ENCODE peak calls at places on chromosomes 1 and 21, in six cellular contexts. Y is A549, Q is heart left ventricle, E is endodermal cell, K is AG04450, P is MM.1S. F is an unnamed sample.

GRCh38 chr1:18900303-18900841 is 2.0 kb downstream of the ALDH4A1 start:
- DNase-seq in P (no peak), K (no peak), Q (no peak), E (no peak), Y (no peak), F (no peak)

GRCh38 chr1:246961939-246962373 is 30.2 kb upstream of the AHCTF1 start:
- DNase-seq in P (no peak), K (no peak), Y (no peak), E (no peak), Q (peak; percentile 36), F (no peak)

GRCh38 chr1:114154146-114154962 is 685 bp upstream of the SYT6 start:
- DNase-seq in Y (no peak), Q (no peak), P (no peak), E (peak; percentile 87), K (no peak), F (no peak)

GRCh38 chr21:22711636-22712035 is 1713.4 kb downstream of the NCAM2 start:
- DNase-seq in P (no peak), Y (no peak), K (no peak), Q (no peak), E (no peak), F (no peak)

GRCh38 chr1:205317311-205317917 is 4.1 kb downstream of the NUAK2 start:
- DNase-seq in P (no peak), E (no peak), K (no peak), Q (peak; percentile 87), Y (no peak), F (peak; percentile 95)

GRCh38 chr21:31872072-31872451 is 758 bp upstream of the HUNK start:
- DNase-seq in K (no peak), Q (no peak), P (no peak), E (no peak), Y (no peak), F (no peak)

GRCh38 chr1:34977858-34978257 is 7.3 kb downstream of the TMEM35B start:
- DNase-seq in P (no peak), E (no peak), K (no peak), Q (no peak), Y (no peak), F (no peak)

GRCh38 chr1:6969106-6969505 is 183.9 kb downstream of the CAMTA1 start:
- DNase-seq in Y (no peak), Q (no peak), P (no peak), E (no peak), K (no peak), F (no peak)

GRCh38 chr1:222454782-222455181 is 93.1 kb downstream of the HHIPL2 start:
- DNase-seq in Q (peak; percentile 46), Y (no peak), E (peak; percentile 61), P (no peak), K (no peak), F (no peak)

GRCh38 chr1:109863699-109864062 is 47.0 kb upstream of the CSF1 start:
- DNase-seq in Q (no peak), K (no peak), Y (no peak), E (no peak), P (no peak), F (no peak)

GRCh38 chr21:32281531-32281930 is 2.7 kb upstream of the MIS18A start:
- DNase-seq in P (no peak), Q (no peak), K (no peak), E (no peak), Y (no peak), F (no peak)

GRCh38 chr21:41168391-41169257 is 664 bp downstream of the BACE2 start:
- DNase-seq in E (peak; percentile 81), P (peak; percentile 27), Y (peak; percentile 7), Q (peak; percentile 59), K (no peak), F (peak; percentile 54)

GRCh38 chr21:9758888-9759287 is 762.5 kb upstream of the TPTE start:
- DNase-seq in E (no peak), Q (no peak), Y (no peak), K (no peak), P (no peak), F (no peak)

GRCh38 chr21:9755611-9756010 is 765.8 kb upstream of the TPTE start:
- DNase-seq in P (no peak), Q (no peak), Y (no peak), K (no peak), E (no peak), F (no peak)

GRCh38 chr21:9753943-9754342 is 767.4 kb upstream of the TPTE start:
- DNase-seq in E (no peak), P (no peak), K (no peak), Q (no peak), Y (no peak), F (no peak)

GRCh38 chr21:9758141-9758540 is 763.2 kb upstream of the TPTE start:
- DNase-seq in E (no peak), K (no peak), Y (no peak), P (no peak), Q (no peak), F (no peak)

DNA sequence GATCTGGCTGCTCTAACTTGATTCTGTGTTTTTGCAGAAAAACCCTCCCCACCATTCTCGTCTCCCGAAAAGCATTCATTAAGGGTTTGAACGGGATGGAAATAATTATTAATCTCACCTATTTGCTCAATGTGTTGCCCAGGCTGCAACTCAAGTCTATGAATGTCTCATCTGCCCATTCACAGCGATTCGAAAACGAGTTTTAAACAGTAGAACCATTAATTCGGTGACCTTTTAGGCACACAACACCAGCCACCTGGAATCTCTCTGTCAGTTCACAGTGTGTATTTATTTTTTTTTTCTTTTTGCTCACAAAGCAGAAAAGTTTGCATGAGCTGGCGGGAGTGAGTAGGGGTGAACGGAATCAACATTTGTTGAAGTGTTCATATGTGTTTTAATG is 764.7 kb upstream of the TPTE start:
- DNase-seq in Y (no peak), K (no peak), P (no peak), Q (no peak), E (no peak), F (no peak)
- H3K9me3 ChIP-seq in Y (no peaks in the 10 kb centered on the region), K (peaks cover 57% of the 10 kb centered on the region), P (no peaks in the 10 kb centered on the region), Q (peaks cover 18% of the 10 kb centered on the region), E (peaks cover 94% of the 10 kb centered on the region), F (no peaks in the 10 kb centered on the region)

GRCh38 chr1:119546641-119547040 is 39.6 kb downstream of the HSD3B1 start:
- DNase-seq in Y (no peak), P (no peak), E (no peak), K (no peak), Q (no peak), F (no peak)

GRCh38 chr1:119551218-119551617 is 44.2 kb downstream of the HSD3B1 start:
- DNase-seq in P (no peak), Y (no peak), E (no peak), K (no peak), Q (no peak), F (no peak)

GRCh38 chr1:119547805-119548204 is 40.8 kb downstream of the HSD3B1 start:
- DNase-seq in E (no peak), K (no peak), Y (no peak), P (no peak), Q (no peak), F (no peak)

GRCh38 chr1:119547306-119547705 is 40.3 kb downstream of the HSD3B1 start:
- DNase-seq in P (no peak), E (no peak), K (no peak), Q (no peak), Y (no peak), F (no peak)

DNA sequence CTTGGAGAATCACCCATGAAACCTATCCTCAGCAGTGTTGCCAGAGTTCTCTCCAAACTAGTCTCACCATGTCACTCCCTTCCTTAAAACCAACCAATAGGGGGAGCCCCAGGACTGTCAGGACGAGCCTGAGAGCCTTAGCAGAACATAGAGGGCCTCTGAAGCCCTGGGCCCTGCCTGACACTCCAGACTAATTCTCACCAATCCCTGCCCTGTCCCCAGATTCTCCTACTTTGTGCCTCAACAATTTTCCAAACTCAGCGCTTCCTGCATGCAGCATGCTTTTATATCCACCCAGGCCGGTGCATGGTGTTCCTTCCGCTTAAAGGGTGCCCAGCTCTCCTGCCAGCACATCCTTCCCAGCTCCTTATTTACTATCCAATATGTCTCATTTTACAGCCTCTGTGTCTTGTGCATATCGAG is 42.7 kb downstream of the HSD3B1 start:
- DNase-seq in K (peak; percentile 11), Y (peak; percentile 3), E (peak; percentile 87), P (peak; percentile 30), Q (no peak), F (peak; percentile 53)
- TF ChIP-seq CTCF in K (peak; percentile 65), Y (peak; percentile 26), E (peak; percentile 87), P (peak; percentile 37), Q (peak; percentile 49), F (peak; percentile 38)

GRCh38 chr1:154467768-154468102 is 34.3 kb upstream of the TDRD10 start:
- DNase-seq in Q (no peak), Y (no peak), E (no peak), P (no peak), K (no peak), F (no peak)

GRCh38 chr1:154465621-154466020 is 36.4 kb upstream of the TDRD10 start:
- DNase-seq in Q (no peak), P (no peak), E (no peak), K (no peak), Y (no peak), F (no peak)

GRCh38 chr1:154468480-154469240 is 33.4 kb upstream of the TDRD10 start:
- DNase-seq in P (no peak), E (no peak), Y (no peak), K (no peak), Q (no peak), F (no peak)

GRCh38 chr1:154466136-154466665 is 35.8 kb upstream of the TDRD10 start:
- DNase-seq in K (no peak), E (peak; percentile 38), Y (no peak), P (peak; percentile 25), Q (no peak), F (no peak)

GRCh38 chr1:154466879-154467767 is 34.9 kb upstream of the TDRD10 start:
- DNase-seq in E (peak; percentile 57), K (no peak), Q (no peak), Y (no peak), P (no peak), F (no peak)
- H3K27ac ChIP-seq in E (no peak overlapping the region), K (no peak overlapping the region), Q (no peak overlapping the region), Y (peak overlapping the region; percentile 17), P (no peak overlapping the region), F (no peak overlapping the region)

DNA sequence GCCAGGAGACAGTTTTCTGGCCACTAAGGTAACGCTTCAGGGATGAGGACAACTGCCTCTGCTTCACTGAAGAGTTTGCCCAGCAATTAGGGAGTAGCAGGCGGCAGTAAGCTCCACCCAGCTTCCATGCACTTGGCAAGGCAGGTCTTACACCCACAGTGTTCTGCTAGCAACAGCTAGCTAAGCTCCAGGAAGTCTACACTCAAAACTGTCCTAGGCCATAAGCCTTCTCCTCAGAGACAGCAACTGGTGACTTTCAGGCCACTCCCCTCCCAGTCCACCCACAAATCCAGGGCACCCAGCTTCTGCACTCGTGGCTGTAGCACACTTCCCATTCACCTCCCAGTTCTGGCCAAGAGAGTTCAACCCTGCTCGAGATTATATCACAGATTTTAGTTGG is 47.3 kb downstream of the KMO start:
- DNase-seq in P (no peak), K (no peak), Y (no peak), E (no peak), Q (no peak), F (no peak)
- H3K9me3 ChIP-seq in P (no peaks in the 10 kb centered on the region), K (no peaks in the 10 kb centered on the region), Y (peaks cover 3% of the 10 kb centered on the region), E (no peaks in the 10 kb centered on the region), Q (peaks cover 6% of the 10 kb centered on the region), F (no peaks in the 10 kb centered on the region)

GRCh38 chr1:30550365-30551220 is 172.8 kb downstream of the MATN1 start:
- DNase-seq in E (no peak), P (no peak), Q (no peak), Y (no peak), K (no peak), F (peak; percentile 39)
- TF ChIP-seq CTCF in E (no peak), P (no peak), Q (no peak), Y (no peak), K (no peak), F (no peak)

F was measured in pancreas.